ENCODE peak calls at places on chromosomes 2 and 18, in eight cellular contexts. One of them, this sample, is unnamed.

GRCh38 chr2:54476852-54477251 is 20.7 kb downstream of the SPTBN1 start:
- DNase-seq in heart left ventricle: no peak
- DNase-seq in B cell: no peak
- DNase-seq in Panc1: no peak
- DNase-seq in AG09309: no peak
- DNase-seq in OCI-LY7: no peak
- DNase-seq in CD8-positive, alpha-beta T cell: no peak
- DNase-seq in adrenal gland: no peak
- DNase-seq in this sample: no peak

GRCh38 chr2:217105733-217106649 is 246.1 kb upstream of the TNP1 start:
- DNase-seq in OCI-LY7: no peak
- DNase-seq in Panc1: peak
- DNase-seq in B cell: no peak
- DNase-seq in AG09309: peak
- DNase-seq in CD8-positive, alpha-beta T cell: no peak
- DNase-seq in heart left ventricle: no peak
- DNase-seq in adrenal gland: no peak
- DNase-seq in this sample: no peak

GRCh38 chr18:35717182-35717581 is 135.6 kb downstream of the GALNT1 start:
- DNase-seq in B cell: no peak
- DNase-seq in OCI-LY7: no peak
- DNase-seq in CD8-positive, alpha-beta T cell: no peak
- DNase-seq in heart left ventricle: no peak
- DNase-seq in AG09309: no peak
- DNase-seq in Panc1: no peak
- DNase-seq in adrenal gland: no peak
- DNase-seq in this sample: no peak

GRCh38 chr2:181305151-181306123 is 151.7 kb upstream of the ITGA4 start:
- DNase-seq in Panc1: no peak
- DNase-seq in CD8-positive, alpha-beta T cell: peak
- DNase-seq in heart left ventricle: no peak
- DNase-seq in AG09309: no peak
- DNase-seq in OCI-LY7: peak
- DNase-seq in adrenal gland: no peak
- DNase-seq in B cell: no peak
- DNase-seq in this sample: no peak

GRCh38 chr18:3510024-3510423 is 60.1 kb downstream of the TGIF1 start:
- DNase-seq in B cell: no peak
- DNase-seq in adrenal gland: no peak
- DNase-seq in heart left ventricle: no peak
- DNase-seq in Panc1: no peak
- DNase-seq in OCI-LY7: no peak
- DNase-seq in CD8-positive, alpha-beta T cell: no peak
- DNase-seq in AG09309: no peak
- DNase-seq in this sample: no peak

GRCh38 chr2:175414872-175415487 is 233.5 kb upstream of the ATP5MC3 start:
- DNase-seq in adrenal gland: peak
- DNase-seq in heart left ventricle: peak
- DNase-seq in AG09309: peak
- DNase-seq in Panc1: peak
- DNase-seq in B cell: no peak
- DNase-seq in OCI-LY7: peak
- DNase-seq in CD8-positive, alpha-beta T cell: no peak
- DNase-seq in this sample: no peak

GRCh38 chr2:83730258-83730657 is 728.8 kb downstream of the SUCLG1 start:
- DNase-seq in adrenal gland: no peak
- DNase-seq in AG09309: no peak
- DNase-seq in OCI-LY7: no peak
- DNase-seq in CD8-positive, alpha-beta T cell: no peak
- DNase-seq in heart left ventricle: no peak
- DNase-seq in Panc1: no peak
- DNase-seq in B cell: no peak
- DNase-seq in this sample: no peak

GRCh38 chr2:176079851-176080539 is 3.8 kb downstream of the EVX2 start:
- DNase-seq in CD8-positive, alpha-beta T cell: no peak
- DNase-seq in AG09309: no peak
- DNase-seq in Panc1: no peak
- DNase-seq in B cell: no peak
- DNase-seq in OCI-LY7: no peak
- DNase-seq in heart left ventricle: peak
- DNase-seq in adrenal gland: peak
- DNase-seq in this sample: no peak

GRCh38 chr2:187338679-187339121 is 109.4 kb downstream of the CALCRL start:
- DNase-seq in heart left ventricle: peak
- DNase-seq in AG09309: no peak
- DNase-seq in Panc1: no peak
- DNase-seq in CD8-positive, alpha-beta T cell: no peak
- DNase-seq in B cell: no peak
- DNase-seq in adrenal gland: no peak
- DNase-seq in OCI-LY7: no peak
- DNase-seq in this sample: peak

GRCh38 chr18:54260376-54261072 is 8.8 kb upstream of the POLI start:
- DNase-seq in CD8-positive, alpha-beta T cell: no peak
- DNase-seq in OCI-LY7: no peak
- DNase-seq in AG09309: no peak
- DNase-seq in adrenal gland: no peak
- DNase-seq in B cell: no peak
- DNase-seq in Panc1: no peak
- DNase-seq in heart left ventricle: no peak
- DNase-seq in this sample: no peak

GRCh38 chr2:105876191-105876590 is 131.5 kb downstream of the NCK2 start:
- DNase-seq in B cell: no peak
- DNase-seq in AG09309: no peak
- DNase-seq in CD8-positive, alpha-beta T cell: no peak
- DNase-seq in adrenal gland: no peak
- DNase-seq in OCI-LY7: no peak
- DNase-seq in Panc1: no peak
- DNase-seq in heart left ventricle: no peak
- DNase-seq in this sample: no peak

GRCh38 chr18:40670991-40671390 is 1284.0 kb upstream of the PIK3C3 start:
- DNase-seq in AG09309: no peak
- DNase-seq in B cell: no peak
- DNase-seq in Panc1: no peak
- DNase-seq in OCI-LY7: no peak
- DNase-seq in CD8-positive, alpha-beta T cell: no peak
- DNase-seq in heart left ventricle: no peak
- DNase-seq in adrenal gland: no peak
- DNase-seq in this sample: no peak

GRCh38 chr2:67733517-67733916 is 329.3 kb downstream of the C1D start:
- DNase-seq in CD8-positive, alpha-beta T cell: no peak
- DNase-seq in AG09309: no peak
- DNase-seq in heart left ventricle: no peak
- DNase-seq in Panc1: no peak
- DNase-seq in adrenal gland: peak
- DNase-seq in OCI-LY7: peak
- DNase-seq in B cell: no peak
- DNase-seq in this sample: no peak

GRCh38 chr2:96868555-96869280 is 1.2 kb downstream of the SEMA4C start:
- DNase-seq in CD8-positive, alpha-beta T cell: peak
- DNase-seq in heart left ventricle: peak
- DNase-seq in Panc1: no peak
- DNase-seq in B cell: peak
- DNase-seq in AG09309: peak
- DNase-seq in adrenal gland: peak
- DNase-seq in OCI-LY7: no peak
- DNase-seq in this sample: no peak

GRCh38 chr2:230924470-230925341 is at the start of gene GPR55:
- DNase-seq in CD8-positive, alpha-beta T cell: peak
- DNase-seq in AG09309: no peak
- DNase-seq in B cell: peak
- DNase-seq in adrenal gland: no peak
- DNase-seq in OCI-LY7: peak
- DNase-seq in heart left ventricle: peak
- DNase-seq in Panc1: no peak
- DNase-seq in this sample: peak
- TF ChIP-seq CTCF in CD8-positive, alpha-beta T cell: peak
- TF ChIP-seq CTCF in AG09309: peak
- TF ChIP-seq CTCF in B cell: peak
- TF ChIP-seq CTCF in adrenal gland: no peak
- TF ChIP-seq CTCF in OCI-LY7: peak
- TF ChIP-seq CTCF in heart left ventricle: no peak
- TF ChIP-seq CTCF in Panc1: no peak
- TF ChIP-seq CTCF in this sample: peak

DNA sequence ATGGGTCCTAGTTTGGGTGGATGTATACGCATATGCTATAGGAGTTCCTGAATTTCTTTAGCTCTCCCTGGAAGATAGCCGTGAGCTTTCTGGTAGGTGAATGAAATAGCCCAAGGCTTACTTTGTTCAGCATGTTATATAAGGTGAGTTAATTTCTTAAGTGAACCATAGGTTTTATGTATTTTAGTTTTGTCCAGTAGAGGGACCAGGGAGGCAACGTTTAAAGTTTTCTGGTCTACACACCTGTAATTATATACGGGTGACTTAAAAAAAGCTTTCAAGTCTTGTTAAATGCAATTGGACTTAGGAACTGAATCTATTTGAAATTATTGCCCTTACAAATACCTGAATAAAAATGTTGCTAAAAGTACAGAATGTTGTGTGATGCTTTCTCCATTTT is 402.5 kb upstream of the DDX18 start:
- DNase-seq in adrenal gland: no peak
- DNase-seq in CD8-positive, alpha-beta T cell: no peak
- DNase-seq in Panc1: no peak
- DNase-seq in B cell: no peak
- DNase-seq in AG09309: no peak
- DNase-seq in OCI-LY7: no peak
- DNase-seq in heart left ventricle: no peak
- DNase-seq in this sample: no peak
- TF ChIP-seq CTCF in adrenal gland: no peak
- TF ChIP-seq CTCF in CD8-positive, alpha-beta T cell: no peak
- TF ChIP-seq CTCF in Panc1: no peak
- TF ChIP-seq CTCF in B cell: no peak
- TF ChIP-seq CTCF in AG09309: no peak
- TF ChIP-seq CTCF in OCI-LY7: peak
- TF ChIP-seq CTCF in heart left ventricle: no peak
- TF ChIP-seq CTCF in this sample: no peak

GRCh38 chr2:136384541-136385303 is 266.8 kb upstream of the CXCR4 start:
- DNase-seq in Panc1: peak
- DNase-seq in B cell: peak
- DNase-seq in AG09309: peak
- DNase-seq in OCI-LY7: peak
- DNase-seq in adrenal gland: peak
- DNase-seq in heart left ventricle: no peak
- DNase-seq in CD8-positive, alpha-beta T cell: peak
- DNase-seq in this sample: no peak
- TF ChIP-seq CTCF in Panc1: peak
- TF ChIP-seq CTCF in B cell: peak
- TF ChIP-seq CTCF in AG09309: peak
- TF ChIP-seq CTCF in OCI-LY7: peak
- TF ChIP-seq CTCF in adrenal gland: peak
- TF ChIP-seq CTCF in heart left ventricle: peak
- TF ChIP-seq CTCF in CD8-positive, alpha-beta T cell: peak
- TF ChIP-seq CTCF in this sample: peak

GRCh38 chr2:18123211-18123570 is 244.7 kb downstream of the KCNS3 start:
- DNase-seq in AG09309: no peak
- DNase-seq in adrenal gland: no peak
- DNase-seq in Panc1: no peak
- DNase-seq in B cell: no peak
- DNase-seq in CD8-positive, alpha-beta T cell: no peak
- DNase-seq in OCI-LY7: no peak
- DNase-seq in heart left ventricle: no peak
- DNase-seq in this sample: no peak

GRCh38 chr2:18119883-18120282 is 241.4 kb downstream of the KCNS3 start:
- DNase-seq in OCI-LY7: no peak
- DNase-seq in AG09309: peak
- DNase-seq in heart left ventricle: no peak
- DNase-seq in B cell: no peak
- DNase-seq in CD8-positive, alpha-beta T cell: no peak
- DNase-seq in Panc1: no peak
- DNase-seq in adrenal gland: peak
- DNase-seq in this sample: no peak

GRCh38 chr2:18118703-18119102 is 240.2 kb downstream of the KCNS3 start:
- DNase-seq in heart left ventricle: no peak
- DNase-seq in Panc1: no peak
- DNase-seq in AG09309: peak
- DNase-seq in CD8-positive, alpha-beta T cell: no peak
- DNase-seq in adrenal gland: no peak
- DNase-seq in OCI-LY7: no peak
- DNase-seq in B cell: no peak
- DNase-seq in this sample: no peak

GRCh38 chr2:18122544-18123210 is 244.2 kb downstream of the KCNS3 start:
- DNase-seq in Panc1: no peak
- DNase-seq in B cell: no peak
- DNase-seq in heart left ventricle: no peak
- DNase-seq in adrenal gland: no peak
- DNase-seq in AG09309: no peak
- DNase-seq in CD8-positive, alpha-beta T cell: no peak
- DNase-seq in OCI-LY7: no peak
- DNase-seq in this sample: no peak

DNA sequence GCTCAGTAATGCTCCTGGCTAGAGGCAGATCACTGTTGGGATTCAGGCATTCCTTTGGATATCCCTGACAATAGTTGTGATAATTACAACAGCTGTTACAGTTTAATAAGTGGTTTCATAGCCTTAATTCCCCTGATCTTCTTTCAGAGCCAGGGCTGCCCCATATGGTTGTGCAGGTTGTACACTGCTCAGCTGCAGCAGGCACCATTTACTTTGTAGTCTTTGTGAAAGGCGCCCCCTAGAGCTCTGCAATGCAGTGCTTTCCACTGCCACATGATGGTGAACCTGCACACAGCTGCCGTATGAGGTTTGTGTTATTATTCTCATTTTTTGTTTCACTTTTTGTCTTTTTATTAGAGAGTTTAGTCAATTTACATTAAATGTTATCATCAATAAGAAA is 239.1 kb downstream of the KCNS3 start:
- DNase-seq in OCI-LY7: peak
- DNase-seq in adrenal gland: peak
- DNase-seq in AG09309: peak
- DNase-seq in heart left ventricle: no peak
- DNase-seq in Panc1: no peak
- DNase-seq in CD8-positive, alpha-beta T cell: no peak
- DNase-seq in B cell: no peak
- DNase-seq in this sample: no peak
- TF ChIP-seq CTCF in OCI-LY7: peak
- TF ChIP-seq CTCF in adrenal gland: no peak
- TF ChIP-seq CTCF in AG09309: peak
- TF ChIP-seq CTCF in heart left ventricle: peak
- TF ChIP-seq CTCF in Panc1: peak
- TF ChIP-seq CTCF in CD8-positive, alpha-beta T cell: no peak
- TF ChIP-seq CTCF in B cell: no peak
- TF ChIP-seq CTCF in this sample: peak

GRCh38 chr18:13112982-13113381 is 105.6 kb upstream of the LDLRAD4 start:
- DNase-seq in adrenal gland: peak
- DNase-seq in OCI-LY7: no peak
- DNase-seq in heart left ventricle: peak
- DNase-seq in Panc1: no peak
- DNase-seq in CD8-positive, alpha-beta T cell: no peak
- DNase-seq in B cell: no peak
- DNase-seq in AG09309: no peak
- DNase-seq in this sample: no peak
- TF ChIP-seq CTCF in adrenal gland: no peak
- TF ChIP-seq CTCF in OCI-LY7: no peak
- TF ChIP-seq CTCF in heart left ventricle: peak
- TF ChIP-seq CTCF in Panc1: peak
- TF ChIP-seq CTCF in CD8-positive, alpha-beta T cell: no peak
- TF ChIP-seq CTCF in B cell: no peak
- TF ChIP-seq CTCF in AG09309: peak
- TF ChIP-seq CTCF in this sample: peak

This sample was measured in chondrocyte.